ENCODE peak calls at places on chromosome 21, in eight cellular contexts. P is pulmonary artery endothelial cell, H is hepatic stellate cell, D is Calu3, Y is NCI-H1092, C is Right ventricle myocardium superior, J is smooth muscle cell of the brain vasculature, G is T-helper 2 cell. N is an unnamed sample.

GRCh38 chr21:37073417-37074194 is 552 bp downstream of the TTC3 start:
- DNase-seq in P (no peak), H (peak; percentile 22), D (peak; percentile 20), Y (no peak), C (peak; percentile 76), J (no peak), G (peak; percentile 41), N (no peak)

GRCh38 chr21:34812510-34813265 is 143.9 kb downstream of the CLIC6 start:
- DNase-seq in P (no peak), H (peak; percentile 68), D (no peak), Y (no peak), C (no peak), J (peak; percentile 69), G (no peak), N (peak; percentile 74)

GRCh38 chr21:15249285-15249993 is 184.6 kb upstream of the NRIP1 start:
- DNase-seq in P (no peak), H (no peak), D (no peak), Y (no peak), C (no peak), J (peak; percentile 26), G (no peak), N (no peak)

GRCh38 chr21:33455858-33456446 is 23.8 kb downstream of the TMEM50B start:
- DNase-seq in P (no peak), H (no peak), D (no peak), Y (no peak), C (no peak), J (no peak), G (no peak), N (no peak)

GRCh38 chr21:44953628-44954021 is 13.8 kb downstream of the SLX9 start:
- DNase-seq in P (no peak), H (no peak), D (no peak), Y (no peak), C (peak; percentile 43), J (no peak), G (no peak), N (no peak)

GRCh38 chr21:46207006-46207919 is 21.3 kb downstream of the LSS start:
- DNase-seq in P (no peak), H (no peak), D (no peak), Y (no peak), C (peak; percentile 35), J (no peak), G (no peak), N (no peak)

GRCh38 chr21:44552136-44552535 is 831 bp upstream of the KRTAP10-2 start:
- DNase-seq in P (no peak), H (no peak), D (no peak), Y (no peak), C (no peak), J (no peak), G (no peak), N (no peak)

GRCh38 chr21:44090332-44090731 is 16.9 kb upstream of the PWP2 start:
- DNase-seq in P (no peak), H (no peak), D (no peak), Y (no peak), C (no peak), J (no peak), G (no peak), N (no peak)

GRCh38 chr21:37532868-37533780 is 166.6 kb downstream of the DYRK1A start:
- DNase-seq in P (no peak), H (no peak), D (peak; percentile 47), Y (no peak), C (no peak), J (no peak), G (no peak), N (peak; percentile 35)

GRCh38 chr21:37475186-37475868 is 108.8 kb downstream of the DYRK1A start:
- DNase-seq in P (no peak), H (no peak), D (no peak), Y (no peak), C (no peak), J (no peak), G (no peak), N (no peak)

GRCh38 chr21:39612233-39613028 is at the start of gene B3GALT5:
- DNase-seq in P (no peak), H (no peak), D (peak; percentile 47), Y (peak; percentile 46), C (no peak), J (no peak), G (no peak), N (no peak)

GRCh38 chr21:17925900-17926299 is 106.7 kb upstream of the C21orf91 start:
- DNase-seq in P (no peak), H (no peak), D (peak; percentile 6), Y (peak; percentile 17), C (no peak), J (peak; percentile 20), G (no peak), N (no peak)

GRCh38 chr21:35783686-35784085 is 276.6 kb downstream of the SETD4 start:
- DNase-seq in P (no peak), H (no peak), D (no peak), Y (no peak), C (no peak), J (no peak), G (no peak), N (no peak)

GRCh38 chr21:42570841-42571387 is 57.3 kb downstream of the SLC37A1 start:
- DNase-seq in P (no peak), H (no peak), D (no peak), Y (peak; percentile 86), C (peak; percentile 34), J (no peak), G (no peak), N (peak; percentile 7)

GRCh38 chr21:14119038-14119437 is 91.7 kb downstream of the LIPI start:
- DNase-seq in P (no peak), H (no peak), D (no peak), Y (no peak), C (no peak), J (no peak), G (no peak), N (peak; percentile 30)

GRCh38 chr21:36859744-36860501 is 106.5 kb downstream of the HLCS start:
- DNase-seq in P (peak; percentile 8), H (no peak), D (peak; percentile 84), Y (no peak), C (peak; percentile 88), J (no peak), G (no peak), N (peak; percentile 63)

GRCh38 chr21:25373126-25374082 is 233.9 kb downstream of the MRPL39 start:
- DNase-seq in P (no peak), H (no peak), D (no peak), Y (no peak), C (no peak), J (no peak), G (no peak), N (no peak)

GRCh38 chr21:46662765-46663500 is 27.5 kb downstream of the PRMT2 start:
- DNase-seq in P (no peak), H (no peak), D (no peak), Y (no peak), C (peak; percentile 45), J (no peak), G (no peak), N (no peak)

GRCh38 chr21:44505673-44506278 is 34.2 kb downstream of the KRTAP10-1 start:
- DNase-seq in P (no peak), H (no peak), D (no peak), Y (no peak), C (no peak), J (no peak), G (no peak), N (no peak)

GRCh38 chr21:15706686-15707085 is 23.1 kb upstream of the USP25 start:
- DNase-seq in P (peak; percentile 93), H (peak; percentile 62), D (peak; percentile 58), Y (no peak), C (no peak), J (no peak), G (no peak), N (peak; percentile 19)

GRCh38 chr21:35348686-35349085 is 299.6 kb upstream of the RUNX1 start:
- DNase-seq in P (no peak), H (no peak), D (no peak), Y (no peak), C (no peak), J (no peak), G (no peak), N (no peak)

GRCh38 chr21:29237110-29238051 is 61.3 kb upstream of the BACH1 start:
- DNase-seq in P (no peak), H (no peak), D (no peak), Y (no peak), C (no peak), J (no peak), G (no peak), N (no peak)

GRCh38 chr21:44614961-44615391 is 3.1 kb downstream of the KRTAP10-8 start:
- DNase-seq in P (no peak), H (no peak), D (no peak), Y (no peak), C (no peak), J (no peak), G (no peak), N (no peak)

N was measured in A549.